ENCODE peak calls at places on chromosomes 11 and 22, in six cellular contexts. K is transverse colon, G is left lung, W is mucosa of descending colon, F is upper lobe of right lung, O is astrocyte of the spinal cord. H is an unnamed sample.

GRCh38 chr11:14248577-14248976 is 110.4 kb downstream of the RRAS2 start:
- DNase-seq in K (no peak), G (no peak), W (no peak), F (no peak), O (no peak), H (no peak)

GRCh38 chr11:120169981-120170698 is 32.2 kb upstream of the TRIM29 start:
- DNase-seq in K (no peak), G (no peak), W (peak; percentile 37), F (peak; percentile 64), O (no peak), H (no peak)

GRCh38 chr11:20013346-20014066 is 146.8 kb downstream of the DBX1 start:
- DNase-seq in K (no peak), G (no peak), W (no peak), F (no peak), O (peak; percentile 46), H (peak; percentile 55)

GRCh38 chr22:26554956-26555355 is 35.0 kb downstream of the TPST2 start:
- DNase-seq in K (no peak), G (no peak), W (no peak), F (no peak), O (no peak), H (no peak)

GRCh38 chr22:37109242-37109917 is at the start of gene TMPRSS6:
- DNase-seq in K (no peak), G (peak; percentile 72), W (no peak), F (no peak), O (no peak), H (no peak)

GRCh38 chr11:1771700-1772099 is 8.0 kb upstream of the CTSD start:
- DNase-seq in K (peak; percentile 20), G (no peak), W (peak; percentile 22), F (peak; percentile 73), O (no peak), H (peak; percentile 36)

GRCh38 chr22:41501209-41501608 is 32.3 kb downstream of the ACO2 start:
- DNase-seq in K (no peak), G (no peak), W (no peak), F (no peak), O (no peak), H (no peak)

GRCh38 chr11:82730286-82730685 is 3.4 kb downstream of the FAM181B start:
- DNase-seq in K (no peak), G (no peak), W (no peak), F (no peak), O (no peak), H (no peak)

GRCh38 chr11:70647188-70648166 is 249.1 kb downstream of the CTTN start:
- DNase-seq in K (no peak), G (peak; percentile 10), W (no peak), F (no peak), O (no peak), H (no peak)

GRCh38 chr11:70328556-70328955 is 58.1 kb downstream of the PPFIA1 start:
- DNase-seq in K (no peak), G (no peak), W (no peak), F (no peak), O (no peak), H (no peak)

GRCh38 chr11:6991227-6991626 is 28.9 kb downstream of the ZNF214 start:
- DNase-seq in K (no peak), G (peak; percentile 51), W (no peak), F (no peak), O (no peak), H (no peak)

GRCh38 chr11:12175694-12176241 is 65.4 kb downstream of the MICAL2 start:
- DNase-seq in K (no peak), G (no peak), W (no peak), F (peak; percentile 9), O (peak; percentile 93), H (no peak)

GRCh38 chr11:112881461-112881860 is 79.8 kb upstream of the NCAM1 start:
- DNase-seq in K (peak; percentile 31), G (peak; percentile 76), W (peak; percentile 52), F (peak; percentile 72), O (peak; percentile 41), H (peak; percentile 51)

GRCh38 chr22:39139933-39140332 is 12.5 kb downstream of the CBX7 start:
- DNase-seq in K (no peak), G (no peak), W (no peak), F (no peak), O (no peak), H (no peak)

GRCh38 chr11:124938970-124939369 is 3.1 kb upstream of the HEPACAM start:
- DNase-seq in K (no peak), G (no peak), W (no peak), F (no peak), O (no peak), H (no peak)

GRCh38 chr11:75029836-75030631 is 41.3 kb downstream of the NEU3 start:
- DNase-seq in K (no peak), G (no peak), W (no peak), F (no peak), O (no peak), H (no peak)

GRCh38 chr22:40176921-40177737 is 596 bp upstream of the TNRC6B start:
- DNase-seq in K (peak; percentile 55), G (peak; percentile 72), W (peak; percentile 46), F (no peak), O (peak; percentile 69), H (peak; percentile 52)

GRCh38 chr11:89608234-89608966 is 101.7 kb upstream of the TRIM77 start:
- DNase-seq in K (no peak), G (no peak), W (no peak), F (no peak), O (no peak), H (no peak)

GRCh38 chr11:59185412-59185811 is 13.5 kb downstream of the DTX4 start:
- DNase-seq in K (peak; percentile 43), G (no peak), W (no peak), F (no peak), O (no peak), H (no peak)

GRCh38 chr11:62593434-62594044 is 2.2 kb upstream of the TUT1 start:
- DNase-seq in K (peak; percentile 87), G (peak; percentile 89), W (peak; percentile 89), F (peak; percentile 90), O (peak; percentile 65), H (peak; percentile 53)

GRCh38 chr11:131864205-131864604 is 493.8 kb downstream of the NTM start:
- DNase-seq in K (no peak), G (no peak), W (no peak), F (no peak), O (no peak), H (no peak)

GRCh38 chr11:74008373-74009229 is at the start of gene UCP3:
- DNase-seq in K (no peak), G (no peak), W (no peak), F (no peak), O (no peak), H (peak; percentile 92)

GRCh38 chr22:44848296-44848741 is 95.9 kb downstream of the ARHGAP8 start:
- DNase-seq in K (no peak), G (peak; percentile 58), W (no peak), F (no peak), O (no peak), H (no peak)

GRCh38 chr11:94782446-94782845 is 14.3 kb downstream of the AMOTL1 start:
- DNase-seq in K (no peak), G (no peak), W (no peak), F (no peak), O (no peak), H (no peak)
- H3K4me3 ChIP-seq in K (no peak overlapping the region), G (no peak overlapping the region), W (no peak overlapping the region), F (no peak overlapping the region), O (no peak overlapping the region), H (no peak overlapping the region)

GRCh38 chr22:42553475-42554361 is at the start of gene SERHL2:
- DNase-seq in K (peak; percentile 95), G (peak; percentile 98), W (peak; percentile 99), F (peak; percentile 95), O (peak; percentile 72), H (peak; percentile 87)
- H3K4me3 ChIP-seq in K (peak within 1 kb of the TSS; percentile 43), G (peak within 1 kb of the TSS; percentile 38), W (no peak within 1 kb of the TSS), F (peak within 1 kb of the TSS; percentile 57), O (peak within 1 kb of the TSS; percentile 58), H (peak within 1 kb of the TSS; percentile 61)

DNA sequence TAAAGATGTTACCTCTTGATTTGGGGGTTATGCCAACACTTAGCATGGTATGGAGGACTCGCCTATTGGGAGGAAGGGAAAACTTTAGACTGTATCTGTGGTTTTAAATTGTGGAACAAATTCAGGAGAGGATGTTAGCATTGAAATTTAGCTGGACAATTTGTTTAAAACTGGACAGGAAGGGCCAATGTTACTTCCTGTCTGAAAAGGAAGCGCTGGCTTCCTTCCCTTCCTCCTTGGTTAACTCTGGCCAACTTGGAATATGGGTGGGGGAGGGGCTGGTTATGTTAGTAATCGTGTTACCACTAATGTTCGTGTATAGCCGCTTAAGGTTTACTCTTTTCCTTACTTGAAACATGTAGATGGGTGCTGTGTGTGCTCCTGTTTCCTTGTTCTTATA is 13.9 kb downstream of the CTNND1 start:
- DNase-seq in K (no peak), G (no peak), W (no peak), F (no peak), O (peak; percentile 14), H (no peak)
- H3K4me3 ChIP-seq in K (no peak overlapping the region), G (no peak overlapping the region), W (no peak overlapping the region), F (peak overlapping the region; percentile 30), O (no peak overlapping the region), H (peak overlapping the region; percentile 36)

GRCh38 chr11:133895551-133895950 is 50.2 kb upstream of the SPATA19 start:
- DNase-seq in K (no peak), G (no peak), W (no peak), F (no peak), O (no peak), H (no peak)
- H3K4me3 ChIP-seq in K (no peak overlapping the region), G (no peak overlapping the region), W (no peak overlapping the region), F (no peak overlapping the region), O (no peak overlapping the region), H (no peak overlapping the region)

GRCh38 chr11:63762662-63763505 is 5.7 kb downstream of the ZFTA start:
- DNase-seq in K (peak; percentile 51), G (peak; percentile 81), W (peak; percentile 66), F (no peak), O (peak; percentile 56), H (no peak)
- H3K4me3 ChIP-seq in K (peak overlapping the region; percentile 40), G (peak overlapping the region; percentile 9), W (no peak overlapping the region), F (peak overlapping the region; percentile 39), O (peak overlapping the region; percentile 28), H (peak overlapping the region; percentile 53)

GRCh38 chr22:50300620-50301257 is 6.7 kb downstream of the PLXNB2 start:
- DNase-seq in K (no peak), G (no peak), W (no peak), F (no peak), O (no peak), H (no peak)
- H3K4me3 ChIP-seq in K (peak overlapping the region; percentile 23), G (peak overlapping the region; percentile 5), W (no peak overlapping the region), F (peak overlapping the region; percentile 44), O (no peak overlapping the region), H (no peak overlapping the region)